ENCODE peak calls at places on chromosomes 11 and 22, in nine cellular contexts. C is kidney; K is colonic mucosa; W is HCT116; G is cardiac muscle cell; Z is OCI-LY7; V is lower lobe of right lung; J is fibroblast of mammary gland; D is CD8-positive, alpha-beta T cell. L is an unnamed sample.

GRCh38 chr22:27796829-27797792 is 4.4 kb downstream of the MN1 start:
- DNase-seq in C (peak), K (no peak), W (no peak), G (no peak), Z (no peak), V (no peak), J (no peak), D (no peak), L (no peak)

GRCh38 chr11:1839924-1840779 is 1.4 kb downstream of the TNNI2 start:
- DNase-seq in C (peak), K (peak), W (no peak), G (no peak), Z (peak), V (peak), J (no peak), D (no peak), L (no peak)

GRCh38 chr11:86495341-86495740 is 120.7 kb downstream of the CCDC81 start:
- DNase-seq in C (no peak), K (no peak), W (no peak), G (no peak), Z (no peak), V (no peak), J (no peak), D (no peak), L (no peak)

GRCh38 chr11:110758012-110758411 is 45.8 kb upstream of the ARHGAP20 start:
- DNase-seq in C (no peak), K (no peak), W (no peak), G (no peak), Z (no peak), V (no peak), J (no peak), D (no peak), L (no peak)

GRCh38 chr11:83257638-83258229 is 28.4 kb downstream of the CCDC90B start:
- DNase-seq in C (no peak), K (no peak), W (no peak), G (no peak), Z (no peak), V (no peak), J (peak), D (no peak), L (no peak)

GRCh38 chr11:27933992-27934829 is 173.7 kb downstream of the KIF18A start:
- DNase-seq in C (no peak), K (no peak), W (peak), G (no peak), Z (no peak), V (no peak), J (peak), D (no peak), L (no peak)

GRCh38 chr22:26666035-26666338 is 8.6 kb downstream of the MIAT start:
- DNase-seq in C (no peak), K (no peak), W (no peak), G (no peak), Z (no peak), V (no peak), J (peak), D (no peak), L (no peak)

GRCh38 chr11:84608788-84609309 is 1018.3 kb downstream of the DLG2 start:
- DNase-seq in C (no peak), K (no peak), W (no peak), G (no peak), Z (no peak), V (no peak), J (no peak), D (no peak), L (no peak)

GRCh38 chr22:45905924-45906865 is 70.8 kb downstream of the WNT7B start:
- DNase-seq in C (no peak), K (no peak), W (no peak), G (peak), Z (no peak), V (no peak), J (peak), D (no peak), L (no peak)

GRCh38 chr11:64624869-64625481 is 34.0 kb downstream of the SLC22A12 start:
- DNase-seq in C (no peak), K (no peak), W (no peak), G (no peak), Z (peak), V (no peak), J (no peak), D (no peak), L (no peak)

GRCh38 chr11:44321059-44321458 is 11.1 kb upstream of the ALX4 start:
- DNase-seq in C (no peak), K (no peak), W (no peak), G (no peak), Z (no peak), V (no peak), J (no peak), D (no peak), L (no peak)

GRCh38 chr11:44737686-44738085 is 10.9 kb downstream of the TSPAN18 start:
- DNase-seq in C (no peak), K (no peak), W (no peak), G (no peak), Z (no peak), V (no peak), J (no peak), D (no peak), L (no peak)

GRCh38 chr11:561148-562003 is 606 bp downstream of the RASSF7 start:
- DNase-seq in C (peak), K (peak), W (no peak), G (no peak), Z (no peak), V (peak), J (no peak), D (no peak), L (peak)

GRCh38 chr11:62664405-62665074 is 470 bp downstream of the C11orf98 start:
- DNase-seq in C (peak), K (peak), W (no peak), G (peak), Z (peak), V (peak), J (peak), D (peak), L (no peak)

GRCh38 chr11:57460017-57460755 is at the start of gene RTN4RL2:
- DNase-seq in C (peak), K (peak), W (peak), G (peak), Z (peak), V (peak), J (peak), D (no peak), L (no peak)

GRCh38 chr11:33021937-33022336 is 6.3 kb downstream of the DEPDC7 start:
- DNase-seq in C (no peak), K (no peak), W (no peak), G (no peak), Z (no peak), V (no peak), J (no peak), D (no peak), L (no peak)

GRCh38 chr11:2098691-2099522 is 40.3 kb downstream of the IGF2 start:
- DNase-seq in C (peak), K (no peak), W (no peak), G (no peak), Z (no peak), V (peak), J (no peak), D (no peak), L (peak)

GRCh38 chr22:38175206-38176118 is 6.2 kb downstream of the PLA2G6 start:
- DNase-seq in C (peak), K (no peak), W (no peak), G (no peak), Z (no peak), V (no peak), J (no peak), D (no peak), L (no peak)

GRCh38 chr22:24156915-24157782 is 24.1 kb upstream of the SUSD2 start:
- DNase-seq in C (peak), K (peak), W (peak), G (peak), Z (peak), V (peak), J (peak), D (peak), L (peak)

GRCh38 chr11:132858203-132858602 is 674.1 kb downstream of the OPCML start:
- DNase-seq in C (no peak), K (no peak), W (no peak), G (peak), Z (no peak), V (no peak), J (no peak), D (no peak), L (no peak)
- TF ChIP-seq CTCF in C (peak), K (no peak), W (no peak), G (peak), Z (no peak), V (no peak), J (no peak), D (no peak), L (no peak)

DNA sequence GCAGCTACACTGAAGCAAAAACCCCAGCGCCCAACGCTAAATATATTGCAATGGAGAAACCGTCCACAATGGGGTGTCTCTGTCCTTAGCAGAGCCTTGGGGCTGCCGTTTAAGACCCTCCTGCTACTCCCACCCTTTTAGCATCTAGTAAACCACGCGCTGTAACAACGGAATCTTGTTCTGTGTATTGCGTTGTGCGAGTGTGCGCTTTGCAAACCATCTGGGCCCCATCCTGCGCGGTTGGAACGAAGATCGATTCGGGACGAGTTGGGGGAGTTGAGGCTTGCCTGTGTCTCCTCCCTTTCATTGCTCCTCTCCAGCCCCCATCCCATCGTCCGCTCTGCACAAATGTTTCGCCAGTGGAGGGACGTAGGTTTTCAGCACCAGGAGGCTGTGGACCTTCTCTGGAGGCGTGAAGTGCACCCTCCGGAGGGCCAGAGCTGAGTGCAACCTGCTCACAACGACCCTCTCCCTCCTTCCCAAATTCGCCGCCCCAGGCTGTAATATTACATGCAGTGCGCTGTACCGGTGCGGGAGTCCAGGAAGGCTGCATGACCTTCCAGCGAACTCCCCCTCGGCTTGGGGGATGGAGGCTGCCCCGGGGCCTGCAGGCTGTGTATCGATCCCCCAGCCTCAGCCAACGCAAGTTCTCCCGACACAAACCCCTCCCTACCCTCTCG is 1.6 kb upstream of the KMT2A start:
- DNase-seq in C (peak), K (peak), W (no peak), G (peak), Z (peak), V (peak), J (peak), D (peak), L (peak)
- H3K4me3 ChIP-seq in C (peak), K (peak), W (peak), G (peak), Z (peak), V (peak), J (peak), D (peak), L (peak)

GRCh38 chr11:77557553-77557952 is 32.2 kb upstream of the AQP11 start:
- DNase-seq in C (no peak), K (peak), W (no peak), G (peak), Z (no peak), V (no peak), J (peak), D (no peak), L (no peak)
- TF ChIP-seq CTCF in C (peak), K (no peak), W (peak), G (peak), Z (peak), V (no peak), J (peak), D (no peak), L (no peak)

GRCh38 chr22:30705710-30706651 is 11.3 kb downstream of the OSBP2 start:
- DNase-seq in C (no peak), K (no peak), W (peak), G (no peak), Z (peak), V (no peak), J (peak), D (no peak), L (no peak)
- H3K4me3 ChIP-seq in C (no peak), K (no peak), W (no peak), G (no peak), Z (no peak), V (no peak), J (no peak), D (no peak), L (no peak)

GRCh38 chr11:111981270-111981669 is 43.9 kb upstream of the DLAT start:
- DNase-seq in C (no peak), K (no peak), W (no peak), G (no peak), Z (no peak), V (no peak), J (no peak), D (no peak), L (no peak)

GRCh38 chr11:111986589-111986988 is 38.6 kb upstream of the DLAT start:
- DNase-seq in C (no peak), K (no peak), W (no peak), G (no peak), Z (no peak), V (no peak), J (no peak), D (no peak), L (no peak)

GRCh38 chr11:111982532-111983186 is 42.5 kb upstream of the DLAT start:
- DNase-seq in C (no peak), K (no peak), W (no peak), G (no peak), Z (no peak), V (no peak), J (no peak), D (no peak), L (no peak)

GRCh38 chr11:111982019-111982464 is 43.2 kb upstream of the DLAT start:
- DNase-seq in C (no peak), K (peak), W (peak), G (peak), Z (peak), V (peak), J (peak), D (peak), L (no peak)

DNA sequence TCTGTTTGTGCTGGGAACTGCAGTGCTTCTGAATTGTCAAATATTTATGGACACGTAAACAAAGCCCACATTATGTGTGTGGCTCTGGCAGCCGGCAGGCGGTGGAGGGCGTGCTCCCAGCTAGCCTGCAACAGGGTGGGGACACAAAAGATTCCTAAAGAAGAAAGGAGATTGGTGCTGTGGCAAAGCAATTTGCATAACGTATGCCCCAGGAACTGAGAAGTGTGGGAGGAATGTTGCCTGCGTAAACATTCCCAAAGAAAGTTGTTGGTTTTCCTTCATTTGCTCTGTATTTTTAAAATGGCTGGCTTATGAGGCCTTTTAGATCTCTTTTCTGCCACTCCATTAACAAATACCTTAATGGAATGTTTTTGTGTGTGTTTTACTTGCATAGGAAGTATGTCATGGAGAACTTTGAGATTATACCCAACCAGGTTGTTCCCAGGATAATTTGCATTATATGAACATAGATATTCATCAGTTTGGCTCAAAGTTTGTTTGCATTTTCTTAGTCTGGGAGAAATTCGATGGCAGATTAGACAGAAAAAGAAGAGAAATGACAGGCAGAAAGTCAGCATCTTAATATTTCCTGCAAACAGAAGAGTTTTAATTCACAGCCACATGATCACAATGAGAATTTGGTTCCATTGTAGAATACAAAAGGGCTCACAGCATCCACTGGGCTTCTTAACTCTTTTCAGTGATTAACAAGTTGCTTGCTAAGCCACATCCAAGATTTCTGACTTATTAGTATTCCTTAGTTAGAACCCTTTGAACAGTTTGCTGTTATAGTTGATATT is 41.8 kb upstream of the DLAT start:
- DNase-seq in C (peak), K (peak), W (no peak), G (peak), Z (no peak), V (peak), J (no peak), D (no peak), L (no peak)
- TF ChIP-seq CTCF in C (no peak), K (no peak), W (no peak), G (no peak), Z (no peak), V (no peak), J (no peak), D (no peak), L (no peak)

GRCh38 chr11:67630943-67631331 is 1.2 kb upstream of the NUDT8 start:
- DNase-seq in C (no peak), K (no peak), W (no peak), G (no peak), Z (no peak), V (no peak), J (no peak), D (no peak), L (no peak)
- H3K4me3 ChIP-seq in C (peak), K (peak), W (peak), G (peak), Z (peak), V (peak), J (peak), D (peak), L (peak)

GRCh38 chr11:5443835-5444393 is 2.6 kb upstream of the OR51I1 start:
- DNase-seq in C (no peak), K (no peak), W (no peak), G (no peak), Z (no peak), V (no peak), J (no peak), D (no peak), L (no peak)
- TF ChIP-seq CTCF in C (no peak), K (no peak), W (no peak), G (no peak), Z (no peak), V (no peak), J (no peak), D (no peak), L (no peak)